ENCODE peak calls at places on chromosomes 3 and 15, in six cellular contexts. S is spleen; N is SK-N-SH; X is neural progenitor cell; G is CD8-positive, alpha-beta T cell; V is Peyer's patch. Z is an unnamed sample.

GRCh38 chr15:60536951-60537350 is 58.0 kb upstream of the ICE2 start:
- DNase-seq in S (no peak), N (no peak), X (no peak), G (no peak), V (no peak), Z (no peak)

GRCh38 chr3:10469406-10470119 is 35.8 kb downstream of the ATP2B2 start:
- DNase-seq in S (peak), N (peak), X (peak), G (no peak), V (no peak), Z (no peak)

GRCh38 chr3:29285356-29286070 is 4.6 kb downstream of the RBMS3 start:
- DNase-seq in S (no peak), N (no peak), X (no peak), G (no peak), V (no peak), Z (no peak)

GRCh38 chr3:74599564-74599963 is 14.9 kb downstream of the CNTN3 start:
- DNase-seq in S (no peak), N (no peak), X (no peak), G (no peak), V (no peak), Z (no peak)

GRCh38 chr3:6204891-6205290 is 656.0 kb upstream of the GRM7 start:
- DNase-seq in S (no peak), N (no peak), X (no peak), G (no peak), V (no peak), Z (no peak)

GRCh38 chr3:140022061-140022781 is 87.2 kb downstream of the CLSTN2 start:
- DNase-seq in S (no peak), N (peak), X (no peak), G (no peak), V (no peak), Z (no peak)

GRCh38 chr15:42736178-42736792 is 643 bp downstream of the CDAN1 start:
- DNase-seq in S (no peak), N (peak), X (peak), G (no peak), V (no peak), Z (peak)

GRCh38 chr15:43792761-43793493 is 807 bp downstream of the SERF2 start:
- DNase-seq in S (peak), N (peak), X (peak), G (no peak), V (no peak), Z (no peak)

GRCh38 chr3:39748002-39748401 is 61.4 kb upstream of the MYRIP start:
- DNase-seq in S (no peak), N (no peak), X (no peak), G (no peak), V (no peak), Z (no peak)

GRCh38 chr3:105708980-105709379 is 159.8 kb downstream of the CBLB start:
- DNase-seq in S (no peak), N (no peak), X (no peak), G (no peak), V (no peak), Z (no peak)

GRCh38 chr3:43606274-43606673 is 15.5 kb downstream of the ANO10 start:
- DNase-seq in S (no peak), N (no peak), X (peak), G (no peak), V (no peak), Z (no peak)

GRCh38 chr3:194296832-194297666 is 54.1 kb downstream of the CPN2 start:
- DNase-seq in S (peak), N (no peak), X (peak), G (no peak), V (no peak), Z (no peak)

GRCh38 chr15:77019476-77020331 is 24.8 kb downstream of the PSTPIP1 start:
- DNase-seq in S (peak), N (no peak), X (no peak), G (no peak), V (no peak), Z (no peak)

GRCh38 chr3:111999924-112000835 is 1.5 kb downstream of the TAGLN3 start:
- DNase-seq in S (no peak), N (peak), X (no peak), G (no peak), V (no peak), Z (no peak)

GRCh38 chr3:140904521-140904920 is 37.1 kb upstream of the SLC25A36 start:
- DNase-seq in S (no peak), N (no peak), X (no peak), G (no peak), V (no peak), Z (no peak)

GRCh38 chr15:28017423-28017924 is 81.6 kb downstream of the OCA2 start:
- DNase-seq in S (no peak), N (peak), X (peak), G (no peak), V (no peak), Z (no peak)

GRCh38 chr15:62895139-62895866 is 147.2 kb upstream of the TPM1 start:
- DNase-seq in S (no peak), N (no peak), X (no peak), G (no peak), V (no peak), Z (no peak)

GRCh38 chr3:40299721-40300335 is 9.7 kb upstream of the EIF1B start:
- DNase-seq in S (no peak), N (no peak), X (no peak), G (no peak), V (no peak), Z (no peak)

GRCh38 chr15:75029378-75030022 is 6.1 kb downstream of the PPCDC start:
- DNase-seq in S (peak), N (peak), X (peak), G (peak), V (peak), Z (peak)

GRCh38 chr3:54817628-54818027 is 110.2 kb downstream of the LRTM1 start:
- DNase-seq in S (no peak), N (no peak), X (no peak), G (no peak), V (no peak), Z (no peak)

GRCh38 chr3:136783708-136784191 is 31.6 kb upstream of the STAG1 start:
- DNase-seq in S (no peak), N (no peak), X (no peak), G (no peak), V (no peak), Z (no peak)

GRCh38 chr3:59783468-59783988 is 733.7 kb upstream of the CFAP20DC start:
- DNase-seq in S (no peak), N (no peak), X (no peak), G (no peak), V (no peak), Z (no peak)

GRCh38 chr3:172208586-172209332 is 169.4 kb downstream of the FNDC3B start:
- DNase-seq in S (peak), N (no peak), X (peak), G (no peak), V (no peak), Z (no peak)

GRCh38 chr15:47720555-47720954 is 3.2 kb downstream of the SEMA6D start:
- DNase-seq in S (no peak), N (no peak), X (peak), G (no peak), V (no peak), Z (no peak)

GRCh38 chr15:85595804-85596536 is 198.8 kb downstream of the KLHL25 start:
- DNase-seq in S (no peak), N (no peak), X (no peak), G (no peak), V (no peak), Z (no peak)

GRCh38 chr3:133563186-133563591 is 10.3 kb upstream of the CDV3 start:
- DNase-seq in S (no peak), N (no peak), X (no peak), G (no peak), V (no peak), Z (no peak)

GRCh38 chr3:134804508-134805480 is 9.7 kb downstream of the EPHB1 start:
- DNase-seq in S (no peak), N (no peak), X (no peak), G (no peak), V (no peak), Z (no peak)

GRCh38 chr15:64379216-64379960 is 1.9 kb downstream of the PCLAF start:
- DNase-seq in S (no peak), N (no peak), X (no peak), G (no peak), V (no peak), Z (no peak)
- H3K4me3 ChIP-seq in S (no peak), N (peak), X (peak), G (no peak), V (no peak), Z (no peak)

GRCh38 chr3:47283596-47284364 is 1.0 kb downstream of the KLHL18 start:
- DNase-seq in S (peak), N (peak), X (peak), G (no peak), V (peak), Z (peak)
- H3K4me3 ChIP-seq in S (peak), N (peak), X (peak), G (peak), V (peak), Z (peak)

GRCh38 chr3:197595470-197596185 is 39.9 kb upstream of the BDH1 start:
- DNase-seq in S (no peak), N (no peak), X (no peak), G (no peak), V (no peak), Z (no peak)

GRCh38 chr3:197597335-197597734 is 41.6 kb upstream of the BDH1 start:
- DNase-seq in S (no peak), N (no peak), X (no peak), G (no peak), V (no peak), Z (no peak)

GRCh38 chr3:197600796-197601565 is 45.2 kb upstream of the BDH1 start:
- DNase-seq in S (no peak), N (no peak), X (no peak), G (no peak), V (no peak), Z (no peak)

GRCh38 chr3:197599089-197599765 is 43.5 kb upstream of the BDH1 start:
- DNase-seq in S (peak), N (peak), X (peak), G (peak), V (peak), Z (peak)

DNA sequence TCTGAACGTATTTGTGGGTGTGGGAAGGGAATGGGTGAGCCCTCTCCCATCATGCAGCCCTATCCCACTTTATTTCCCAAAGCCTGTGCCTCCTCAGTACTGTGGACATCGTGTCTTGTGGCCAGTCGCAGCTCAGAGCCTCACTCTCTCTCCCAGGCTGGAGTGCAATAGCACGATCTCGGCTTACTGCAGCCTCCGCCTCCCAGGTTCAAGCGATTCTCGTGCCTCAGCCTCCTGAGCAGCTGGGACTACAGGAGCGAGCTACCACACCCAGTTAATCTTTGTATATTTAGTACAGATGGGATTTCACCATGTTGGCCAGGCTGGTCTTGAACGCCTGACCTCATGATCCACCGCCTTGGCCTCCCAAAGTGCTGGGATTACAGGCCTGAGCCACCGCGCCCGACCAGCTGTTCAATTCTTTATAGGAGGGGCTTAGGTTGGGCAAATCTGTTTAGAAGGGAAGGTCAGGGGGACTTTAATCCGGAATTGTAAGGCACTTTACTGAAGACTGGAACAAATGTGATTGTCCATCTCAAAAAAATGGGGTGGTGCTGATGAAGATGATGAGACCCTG is 42.7 kb upstream of the BDH1 start:
- DNase-seq in S (no peak), N (no peak), X (no peak), G (no peak), V (no peak), Z (no peak)
- H3K4me3 ChIP-seq in S (no peak), N (no peak), X (no peak), G (no peak), V (no peak), Z (no peak)

DNA sequence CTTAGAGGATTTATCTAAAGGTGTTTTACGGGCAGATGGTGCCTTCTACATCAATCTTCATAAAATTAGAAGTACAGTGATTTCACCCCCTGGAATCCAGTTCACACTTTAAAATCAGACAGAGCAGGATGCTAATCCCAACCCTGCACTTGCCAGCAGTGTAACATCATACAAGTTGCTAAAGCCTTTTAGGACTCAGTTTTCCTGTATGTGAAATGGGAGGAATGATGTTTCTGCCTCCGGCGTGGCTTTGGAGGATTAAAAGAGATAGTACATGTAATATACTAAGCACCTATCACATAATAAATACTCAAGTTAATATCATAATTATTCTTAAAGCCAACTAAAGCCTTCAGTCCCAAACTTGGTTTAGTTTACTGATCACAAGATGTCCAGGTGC is 257.2 kb upstream of the THBS1 start:
- DNase-seq in S (no peak), N (no peak), X (no peak), G (no peak), V (no peak), Z (no peak)
- H3K4me3 ChIP-seq in S (no peak), N (no peak), X (no peak), G (no peak), V (no peak), Z (no peak)

Z was measured in naive thymus-derived CD4-positive, alpha-beta T cell.